ENCODE peak calls at places on chromosome X, in four cellular contexts. J, B, O and N are unnamed samples. For H3K79me2, the result is how much of the 10 kb centered on the place peaks cover.

GRCh38 chrX:68807818-68808217 is 21.0 kb upstream of the EFNB1 start:
- DNase-seq in B (no peak), O (peak), J (no peak), N (peak)

GRCh38 chrX:110286126-110286525 is 31.8 kb downstream of the AMMECR1 start:
- DNase-seq in O (peak), J (no peak), B (no peak), N (no peak)

GRCh38 chrX:134737721-134738369 is 79.6 kb upstream of the PLAC1 start:
- DNase-seq in J (no peak), B (no peak), O (no peak), N (no peak)

GRCh38 chrX:15301924-15302323 is 13.5 kb downstream of the ASB11 start:
- DNase-seq in O (peak), B (no peak), J (no peak), N (peak)

GRCh38 chrX:39238017-39238416 is 436.8 kb downstream of the MID1IP1 start:
- DNase-seq in J (no peak), O (no peak), B (no peak), N (no peak)

GRCh38 chrX:154115750-154116149 is 18.2 kb upstream of the MECP2 start:
- DNase-seq in B (no peak), O (no peak), J (no peak), N (no peak)

GRCh38 chrX:138011461-138011860 is 445.5 kb downstream of the ZIC3 start:
- DNase-seq in O (no peak), B (no peak), J (no peak), N (no peak)

GRCh38 chrX:13816899-13817298 is at the start of gene GPM6B:
- DNase-seq in O (no peak), J (no peak), B (no peak), N (peak)

GRCh38 chrX:20139966-20140365 is 1.7 kb downstream of the EIF1AX start:
- DNase-seq in J (no peak), B (no peak), O (peak), N (no peak)

GRCh38 chrX:103276581-103277002 is at the start of gene TCEAL5:
- DNase-seq in B (no peak), J (no peak), O (no peak), N (no peak)

GRCh38 chrX:13287816-13288215 is 32.0 kb downstream of the ATXN3L start:
- DNase-seq in O (peak), J (no peak), B (no peak), N (peak)

GRCh38 chrX:139931646-139932076 is 1.2 kb downstream of the ATP11C start:
- DNase-seq in B (no peak), O (no peak), J (no peak), N (no peak)

GRCh38 chrX:29662759-29663503 is 552.4 kb upstream of the MAGEB2 start:
- DNase-seq in B (no peak), O (peak), J (no peak), N (peak)

GRCh38 chrX:20265221-20265725 is 1.4 kb downstream of the RPS6KA3 start:
- DNase-seq in O (peak), J (no peak), B (peak), N (peak)

GRCh38 chrX:144275403-144275802 is 391.5 kb downstream of the UBE2NL start:
- DNase-seq in J (no peak), O (no peak), B (no peak), N (no peak)

GRCh38 chrX:153963546-153963945 is 8.1 kb downstream of the HCFC1 start:
- DNase-seq in J (no peak), B (no peak), O (no peak), N (no peak)

GRCh38 chrX:96183843-96184242 is 500.8 kb upstream of the DIAPH2 start:
- DNase-seq in B (no peak), O (no peak), J (no peak), N (peak)

GRCh38 chrX:101550362-101550761 is at the start of gene ARMCX1:
- DNase-seq in B (peak), J (peak), O (peak), N (peak)

GRCh38 chrX:136711147-136711546 is 63.2 kb downstream of the CD40LG start:
- DNase-seq in J (no peak), B (peak), O (peak), N (peak)

GRCh38 chrX:13983734-13984133 is 46.0 kb downstream of the GEMIN8 start:
- DNase-seq in J (no peak), O (no peak), B (no peak), N (no peak)

DNA sequence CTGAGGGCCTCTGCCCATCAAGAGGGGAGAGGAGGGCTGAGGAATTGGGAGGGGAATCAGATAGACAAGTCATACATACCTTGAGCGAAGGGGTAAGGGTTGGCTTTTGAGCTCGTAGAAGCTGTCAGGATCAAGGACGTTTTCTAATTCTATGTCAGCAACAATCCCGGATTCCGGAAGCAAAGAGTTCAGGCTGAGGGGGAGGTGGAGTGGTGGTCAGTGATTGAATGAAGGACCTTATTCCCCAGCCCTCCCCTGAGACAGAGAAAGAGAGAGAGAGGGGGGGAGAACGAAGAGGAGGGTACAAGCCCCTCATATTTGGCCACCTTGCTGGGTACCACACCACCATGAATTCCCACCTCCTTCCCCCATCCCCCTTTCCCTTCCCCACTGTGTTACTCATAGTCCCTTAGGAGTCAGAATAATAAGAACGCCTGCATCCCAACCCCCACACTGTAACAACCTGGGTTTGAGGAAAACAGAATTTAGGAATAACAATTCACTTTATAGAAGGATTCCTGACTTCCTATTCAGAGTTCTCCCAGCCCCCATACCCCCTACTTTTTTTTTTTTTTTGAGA is 2.7 kb downstream of the TFE3 start:
- DNase-seq in J (no peak), B (no peak), O (peak), N (no peak)
- H3K79me2 ChIP-seq in J (under half), B (under half), O (under half), N (under half)

GRCh38 chrX:70174754-70175153 is 2.5 kb upstream of the DGAT2L6 start:
- DNase-seq in J (no peak), B (no peak), O (no peak), N (no peak)
- H3K23ac ChIP-seq in J (no peak), B (no peak), O (no peak), N (no peak)

GRCh38 chrX:7147431-7147977 is at the start of gene STS:
- DNase-seq in B (peak), O (peak), J (no peak), N (peak)

GRCh38 chrX:7149421-7149820 is 1.5 kb upstream of the PUDP start:
- DNase-seq in B (no peak), O (no peak), J (no peak), N (no peak)

GRCh38 chrX:7146026-7146702 is 1.3 kb upstream of the STS start:
- DNase-seq in O (peak), J (no peak), B (no peak), N (no peak)

GRCh38 chrX:7146703-7147430 is 645 bp upstream of the STS start:
- DNase-seq in J (no peak), B (peak), O (peak), N (no peak)

DNA sequence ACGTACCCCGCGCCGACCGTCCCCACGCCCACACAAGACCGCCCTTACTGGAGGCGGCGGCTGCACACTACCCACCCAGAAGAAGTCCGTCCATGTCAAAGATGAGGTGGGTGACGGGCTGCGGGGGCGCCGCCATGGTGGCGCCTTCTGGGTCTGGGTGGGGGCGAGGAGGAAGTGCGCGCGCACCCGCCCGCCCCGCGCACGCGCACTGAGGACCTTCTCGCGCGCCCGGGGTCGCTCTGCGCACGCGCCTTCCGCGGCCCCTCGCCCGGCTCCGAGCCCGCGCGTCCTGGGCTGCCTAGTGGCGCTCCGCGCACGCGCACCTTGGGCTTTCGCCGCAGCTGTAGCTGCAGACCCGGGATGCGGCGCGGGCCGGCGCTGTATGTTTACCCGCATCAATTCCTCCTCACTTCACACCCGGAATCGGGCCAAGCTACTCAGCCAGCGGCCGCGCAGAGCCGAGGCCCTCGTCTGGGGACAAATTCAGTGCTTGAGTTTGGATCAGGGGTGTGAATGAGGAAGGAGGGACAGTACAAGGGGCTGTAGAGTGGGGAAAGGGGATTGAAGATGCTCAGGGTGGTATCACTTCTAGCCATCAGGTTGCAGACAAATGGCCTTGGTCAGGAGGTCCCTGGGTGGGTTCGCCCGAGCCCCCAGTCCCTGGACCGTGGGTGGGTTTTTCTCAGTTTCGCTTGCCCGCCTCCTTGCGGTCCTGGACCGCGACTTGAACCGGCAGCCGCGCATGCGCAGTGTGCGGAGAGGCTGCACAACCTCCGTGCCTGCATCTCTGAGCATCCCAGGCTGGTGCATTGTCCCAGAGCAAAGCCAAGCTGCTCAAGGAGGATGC is at the start of gene PUDP:
- DNase-seq in O (peak), B (peak), J (no peak), N (peak)
- H2BK5ac ChIP-seq in O (peak), B (no peak), J (no peak), N (no peak)

GRCh38 chrX:47080915-47081236 is 2.6 kb downstream of the RGN start:
- DNase-seq in O (no peak), B (no peak), J (no peak), N (no peak)
- H3K79me2 ChIP-seq in O (under half), B (under half), J (under half), N (under half)

DNA sequence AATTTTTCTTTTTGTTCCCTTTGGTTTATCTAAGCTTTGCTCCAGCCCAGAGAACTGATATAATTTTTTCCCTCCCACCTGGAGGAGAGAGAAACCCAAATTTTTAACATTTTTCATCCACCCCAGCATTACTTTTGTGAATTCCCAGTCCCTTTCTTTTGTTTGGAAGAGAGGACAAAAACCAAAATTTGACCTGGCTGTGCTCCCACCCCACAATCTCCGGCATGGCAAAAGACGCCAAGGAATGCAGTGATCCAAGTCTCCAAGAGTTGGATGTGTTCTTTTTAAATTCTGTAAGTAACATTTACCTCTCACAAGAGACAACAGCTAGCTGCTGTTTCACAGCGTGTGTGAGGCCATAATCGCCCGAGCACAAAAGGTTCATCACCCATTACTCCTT is 25.2 kb upstream of the FAM156A start:
- DNase-seq in O (no peak), J (no peak), B (no peak), N (no peak)
- H3K23ac ChIP-seq in O (no peak), J (no peak), B (no peak), N (no peak)